ENCODE peak calls at places on chromosomes 11 and 22, in nine cellular contexts. One of them, this sample, is unnamed.
A peak's percentile ranks its signal among the peaks of the same experiment; 100 is the strongest.

GRCh38 chr11:33723238-33723881 is 12.9 kb downstream of the CD59 start:
- DNase-seq in bronchial epithelial cell: peak; percentile 81
- DNase-seq in mesothelial cell of epicardium: no peak
- DNase-seq in neural crest cell: no peak
- DNase-seq in heart left ventricle: peak; percentile 46
- DNase-seq in heart right ventricle: peak; percentile 83
- DNase-seq in MM.1S: no peak
- DNase-seq in stomach: no peak
- DNase-seq in adrenal gland: peak; percentile 72
- DNase-seq in this sample: no peak

GRCh38 chr22:25896098-25896497 is 154.1 kb downstream of the MYO18B start:
- DNase-seq in bronchial epithelial cell: no peak
- DNase-seq in mesothelial cell of epicardium: no peak
- DNase-seq in neural crest cell: no peak
- DNase-seq in heart left ventricle: no peak
- DNase-seq in heart right ventricle: no peak
- DNase-seq in MM.1S: no peak
- DNase-seq in stomach: no peak
- DNase-seq in adrenal gland: no peak
- DNase-seq in this sample: no peak

GRCh38 chr22:40376149-40376548 is 5.8 kb downstream of the SGSM3 start:
- DNase-seq in bronchial epithelial cell: no peak
- DNase-seq in mesothelial cell of epicardium: no peak
- DNase-seq in neural crest cell: no peak
- DNase-seq in heart left ventricle: no peak
- DNase-seq in heart right ventricle: no peak
- DNase-seq in MM.1S: no peak
- DNase-seq in stomach: no peak
- DNase-seq in adrenal gland: no peak
- DNase-seq in this sample: no peak

GRCh38 chr11:74592063-74592440 is 330 bp upstream of the POLD3 start:
- DNase-seq in bronchial epithelial cell: no peak
- DNase-seq in mesothelial cell of epicardium: no peak
- DNase-seq in neural crest cell: no peak
- DNase-seq in heart left ventricle: no peak
- DNase-seq in heart right ventricle: no peak
- DNase-seq in MM.1S: no peak
- DNase-seq in stomach: no peak
- DNase-seq in adrenal gland: no peak
- DNase-seq in this sample: no peak

GRCh38 chr22:17009640-17010291 is 1.7 kb upstream of the GAB4 start:
- DNase-seq in bronchial epithelial cell: no peak
- DNase-seq in mesothelial cell of epicardium: no peak
- DNase-seq in neural crest cell: no peak
- DNase-seq in heart left ventricle: no peak
- DNase-seq in heart right ventricle: no peak
- DNase-seq in MM.1S: no peak
- DNase-seq in stomach: no peak
- DNase-seq in adrenal gland: no peak
- DNase-seq in this sample: no peak

GRCh38 chr11:30328676-30329075 is 5.8 kb downstream of the ARL14EP start:
- DNase-seq in bronchial epithelial cell: no peak
- DNase-seq in mesothelial cell of epicardium: no peak
- DNase-seq in neural crest cell: no peak
- DNase-seq in heart left ventricle: no peak
- DNase-seq in heart right ventricle: no peak
- DNase-seq in MM.1S: no peak
- DNase-seq in stomach: no peak
- DNase-seq in adrenal gland: no peak
- DNase-seq in this sample: no peak

GRCh38 chr22:30224161-30224857 is 22.2 kb downstream of the LIF start:
- DNase-seq in bronchial epithelial cell: peak; percentile 77
- DNase-seq in mesothelial cell of epicardium: no peak
- DNase-seq in neural crest cell: no peak
- DNase-seq in heart left ventricle: no peak
- DNase-seq in heart right ventricle: no peak
- DNase-seq in MM.1S: peak; percentile 39
- DNase-seq in stomach: no peak
- DNase-seq in adrenal gland: peak; percentile 30
- DNase-seq in this sample: no peak

GRCh38 chr11:16978021-16978370 is 36.2 kb downstream of the PLEKHA7 start:
- DNase-seq in bronchial epithelial cell: no peak
- DNase-seq in mesothelial cell of epicardium: no peak
- DNase-seq in neural crest cell: no peak
- DNase-seq in heart left ventricle: no peak
- DNase-seq in heart right ventricle: no peak
- DNase-seq in MM.1S: no peak
- DNase-seq in stomach: no peak
- DNase-seq in adrenal gland: no peak
- DNase-seq in this sample: no peak

GRCh38 chr11:62324738-62325556 is 12.3 kb upstream of the ASRGL1 start:
- DNase-seq in bronchial epithelial cell: peak; percentile 40
- DNase-seq in mesothelial cell of epicardium: no peak
- DNase-seq in neural crest cell: peak; percentile 50
- DNase-seq in heart left ventricle: peak; percentile 42
- DNase-seq in heart right ventricle: no peak
- DNase-seq in MM.1S: peak; percentile 26
- DNase-seq in stomach: no peak
- DNase-seq in adrenal gland: peak; percentile 40
- DNase-seq in this sample: peak; percentile 41

GRCh38 chr22:29071261-29072045 is 1.4 kb upstream of the KREMEN1 start:
- DNase-seq in bronchial epithelial cell: peak; percentile 78
- DNase-seq in mesothelial cell of epicardium: peak; percentile 69
- DNase-seq in neural crest cell: peak; percentile 42
- DNase-seq in heart left ventricle: peak; percentile 61
- DNase-seq in heart right ventricle: no peak
- DNase-seq in MM.1S: peak; percentile 79
- DNase-seq in stomach: peak; percentile 65
- DNase-seq in adrenal gland: no peak
- DNase-seq in this sample: peak; percentile 39

GRCh38 chr11:77503006-77503405 is 29.1 kb upstream of the PAK1 start:
- DNase-seq in bronchial epithelial cell: no peak
- DNase-seq in mesothelial cell of epicardium: no peak
- DNase-seq in neural crest cell: no peak
- DNase-seq in heart left ventricle: peak; percentile 27
- DNase-seq in heart right ventricle: no peak
- DNase-seq in MM.1S: no peak
- DNase-seq in stomach: no peak
- DNase-seq in adrenal gland: no peak
- DNase-seq in this sample: no peak

GRCh38 chr22:31826443-31826842 is 72.6 kb downstream of the DEPDC5 start:
- DNase-seq in bronchial epithelial cell: peak; percentile 76
- DNase-seq in mesothelial cell of epicardium: no peak
- DNase-seq in neural crest cell: peak; percentile 19
- DNase-seq in heart left ventricle: no peak
- DNase-seq in heart right ventricle: no peak
- DNase-seq in MM.1S: no peak
- DNase-seq in stomach: no peak
- DNase-seq in adrenal gland: no peak
- DNase-seq in this sample: no peak

GRCh38 chr11:18798941-18799469 is 7.4 kb upstream of the PTPN5 start:
- DNase-seq in bronchial epithelial cell: peak; percentile 96
- DNase-seq in mesothelial cell of epicardium: no peak
- DNase-seq in neural crest cell: no peak
- DNase-seq in heart left ventricle: no peak
- DNase-seq in heart right ventricle: no peak
- DNase-seq in MM.1S: no peak
- DNase-seq in stomach: no peak
- DNase-seq in adrenal gland: no peak
- DNase-seq in this sample: no peak

GRCh38 chr22:27028093-27028492 is 370.7 kb downstream of the MIAT start:
- DNase-seq in bronchial epithelial cell: no peak
- DNase-seq in mesothelial cell of epicardium: no peak
- DNase-seq in neural crest cell: no peak
- DNase-seq in heart left ventricle: no peak
- DNase-seq in heart right ventricle: no peak
- DNase-seq in MM.1S: no peak
- DNase-seq in stomach: no peak
- DNase-seq in adrenal gland: no peak
- DNase-seq in this sample: no peak

GRCh38 chr11:130622126-130622525 is 173.7 kb downstream of the ADAMTS15 start:
- DNase-seq in bronchial epithelial cell: peak; percentile 83
- DNase-seq in mesothelial cell of epicardium: no peak
- DNase-seq in neural crest cell: no peak
- DNase-seq in heart left ventricle: no peak
- DNase-seq in heart right ventricle: no peak
- DNase-seq in MM.1S: no peak
- DNase-seq in stomach: no peak
- DNase-seq in adrenal gland: no peak
- DNase-seq in this sample: no peak

GRCh38 chr11:110710520-110711381 is 1.5 kb downstream of the ARHGAP20 start:
- DNase-seq in bronchial epithelial cell: peak; percentile 34
- DNase-seq in mesothelial cell of epicardium: peak; percentile 67
- DNase-seq in neural crest cell: peak; percentile 12
- DNase-seq in heart left ventricle: peak; percentile 34
- DNase-seq in heart right ventricle: peak; percentile 22
- DNase-seq in MM.1S: no peak
- DNase-seq in stomach: peak; percentile 51
- DNase-seq in adrenal gland: peak; percentile 76
- DNase-seq in this sample: peak; percentile 14

GRCh38 chr22:48630848-48631247 is 1196.8 kb downstream of the BRD1 start:
- DNase-seq in bronchial epithelial cell: no peak
- DNase-seq in mesothelial cell of epicardium: no peak
- DNase-seq in neural crest cell: no peak
- DNase-seq in heart left ventricle: no peak
- DNase-seq in heart right ventricle: no peak
- DNase-seq in MM.1S: no peak
- DNase-seq in stomach: no peak
- DNase-seq in adrenal gland: no peak
- DNase-seq in this sample: no peak

DNA sequence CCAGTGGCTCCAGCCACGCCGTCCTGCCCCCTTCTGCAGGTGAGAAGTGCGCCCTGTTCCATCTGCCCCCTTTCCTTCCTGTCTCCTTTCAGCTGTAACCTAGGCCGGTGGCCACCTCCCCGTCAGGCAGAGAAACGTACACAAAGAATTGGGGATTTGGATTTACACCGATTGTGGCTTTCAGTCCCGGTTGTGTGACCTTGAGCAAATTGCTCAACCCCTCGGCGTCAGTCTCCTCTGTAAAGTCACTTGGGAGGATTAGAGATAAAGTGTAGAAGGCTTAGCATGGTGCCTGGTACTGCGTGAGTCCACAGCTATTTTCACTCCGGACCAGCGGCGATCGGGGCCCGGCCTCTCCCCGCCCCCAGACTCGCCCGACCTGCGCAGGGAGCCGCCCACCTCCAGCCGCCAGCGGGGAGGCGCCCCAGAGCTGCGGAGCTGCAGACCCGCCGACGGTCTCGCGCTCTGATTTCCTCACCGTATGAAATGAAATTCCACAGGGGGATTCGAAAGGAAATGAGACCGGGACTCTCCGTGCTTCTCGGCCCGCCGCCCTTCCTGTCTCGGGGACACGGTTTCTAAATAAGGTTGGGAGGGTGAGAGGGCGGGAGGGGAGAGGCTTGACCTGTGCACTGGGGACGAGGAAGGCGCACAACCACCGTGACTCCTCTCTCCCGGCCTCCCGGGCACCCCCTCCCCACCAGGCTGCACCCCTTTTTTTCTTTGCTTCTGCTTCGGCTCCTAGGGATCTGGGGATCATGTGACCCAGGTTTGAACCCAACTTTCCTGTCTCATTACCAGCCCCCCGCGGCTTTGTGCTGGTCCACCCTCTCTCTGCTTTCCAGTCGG is 703 bp upstream of the FZD4 start:
- DNase-seq in bronchial epithelial cell: peak; percentile 59
- DNase-seq in mesothelial cell of epicardium: peak; percentile 89
- DNase-seq in neural crest cell: peak; percentile 69
- DNase-seq in heart left ventricle: peak; percentile 90
- DNase-seq in heart right ventricle: peak; percentile 89
- DNase-seq in MM.1S: peak; percentile 69
- DNase-seq in stomach: peak; percentile 89
- DNase-seq in adrenal gland: peak; percentile 86
- DNase-seq in this sample: peak; percentile 81
- TF ChIP-seq CTCF in bronchial epithelial cell: peak; percentile 28
- TF ChIP-seq CTCF in mesothelial cell of epicardium: no peak
- TF ChIP-seq CTCF in neural crest cell: no peak
- TF ChIP-seq CTCF in heart left ventricle: peak; percentile 45
- TF ChIP-seq CTCF in heart right ventricle: peak; percentile 41
- TF ChIP-seq CTCF in MM.1S: peak; percentile 20
- TF ChIP-seq CTCF in stomach: no peak
- TF ChIP-seq CTCF in adrenal gland: peak; percentile 35
- TF ChIP-seq CTCF in this sample: peak; percentile 29

GRCh38 chr11:7874061-7874460 is 57.0 kb downstream of the OR10A6 start:
- DNase-seq in bronchial epithelial cell: peak; percentile 74
- DNase-seq in mesothelial cell of epicardium: no peak
- DNase-seq in neural crest cell: no peak
- DNase-seq in heart left ventricle: no peak
- DNase-seq in heart right ventricle: no peak
- DNase-seq in MM.1S: no peak
- DNase-seq in stomach: no peak
- DNase-seq in adrenal gland: no peak
- DNase-seq in this sample: no peak

GRCh38 chr11:7871056-7871455 is 60.0 kb downstream of the OR10A6 start:
- DNase-seq in bronchial epithelial cell: peak; percentile 96
- DNase-seq in mesothelial cell of epicardium: no peak
- DNase-seq in neural crest cell: no peak
- DNase-seq in heart left ventricle: no peak
- DNase-seq in heart right ventricle: no peak
- DNase-seq in MM.1S: no peak
- DNase-seq in stomach: no peak
- DNase-seq in adrenal gland: no peak
- DNase-seq in this sample: no peak

GRCh38 chr11:7869467-7869866 is 61.6 kb downstream of the OR10A6 start:
- DNase-seq in bronchial epithelial cell: no peak
- DNase-seq in mesothelial cell of epicardium: no peak
- DNase-seq in neural crest cell: no peak
- DNase-seq in heart left ventricle: no peak
- DNase-seq in heart right ventricle: no peak
- DNase-seq in MM.1S: no peak
- DNase-seq in stomach: no peak
- DNase-seq in adrenal gland: no peak
- DNase-seq in this sample: no peak

GRCh38 chr11:7872913-7873312 is 58.2 kb downstream of the OR10A6 start:
- DNase-seq in bronchial epithelial cell: peak; percentile 93
- DNase-seq in mesothelial cell of epicardium: no peak
- DNase-seq in neural crest cell: no peak
- DNase-seq in heart left ventricle: no peak
- DNase-seq in heart right ventricle: no peak
- DNase-seq in MM.1S: no peak
- DNase-seq in stomach: no peak
- DNase-seq in adrenal gland: no peak
- DNase-seq in this sample: no peak
- TF ChIP-seq CTCF in bronchial epithelial cell: no peak
- TF ChIP-seq CTCF in mesothelial cell of epicardium: no peak
- TF ChIP-seq CTCF in neural crest cell: no peak
- TF ChIP-seq CTCF in heart left ventricle: no peak
- TF ChIP-seq CTCF in heart right ventricle: no peak
- TF ChIP-seq CTCF in MM.1S: no peak
- TF ChIP-seq CTCF in stomach: no peak
- TF ChIP-seq CTCF in adrenal gland: no peak
- TF ChIP-seq CTCF in this sample: no peak

GRCh38 chr11:2698386-2699184 is 1.2 kb downstream of the KCNQ1OT1 start:
- DNase-seq in bronchial epithelial cell: no peak
- DNase-seq in mesothelial cell of epicardium: no peak
- DNase-seq in neural crest cell: no peak
- DNase-seq in heart left ventricle: no peak
- DNase-seq in heart right ventricle: no peak
- DNase-seq in MM.1S: no peak
- DNase-seq in stomach: no peak
- DNase-seq in adrenal gland: no peak
- DNase-seq in this sample: no peak
- TF ChIP-seq CTCF in bronchial epithelial cell: no peak
- TF ChIP-seq CTCF in mesothelial cell of epicardium: no peak
- TF ChIP-seq CTCF in neural crest cell: no peak
- TF ChIP-seq CTCF in heart left ventricle: no peak
- TF ChIP-seq CTCF in heart right ventricle: no peak
- TF ChIP-seq CTCF in MM.1S: no peak
- TF ChIP-seq CTCF in stomach: no peak
- TF ChIP-seq CTCF in adrenal gland: no peak
- TF ChIP-seq CTCF in this sample: no peak

GRCh38 chr11:8209208-8209807 is 40.5 kb upstream of the RIC3 start:
- DNase-seq in bronchial epithelial cell: no peak
- DNase-seq in mesothelial cell of epicardium: peak; percentile 31
- DNase-seq in neural crest cell: no peak
- DNase-seq in heart left ventricle: no peak
- DNase-seq in heart right ventricle: no peak
- DNase-seq in MM.1S: no peak
- DNase-seq in stomach: peak; percentile 33
- DNase-seq in adrenal gland: peak; percentile 51
- DNase-seq in this sample: no peak
- TF ChIP-seq CTCF in bronchial epithelial cell: peak; percentile 49
- TF ChIP-seq CTCF in mesothelial cell of epicardium: no peak
- TF ChIP-seq CTCF in neural crest cell: peak; percentile 51
- TF ChIP-seq CTCF in heart left ventricle: no peak
- TF ChIP-seq CTCF in heart right ventricle: peak; percentile 36
- TF ChIP-seq CTCF in MM.1S: peak; percentile 64
- TF ChIP-seq CTCF in stomach: no peak
- TF ChIP-seq CTCF in adrenal gland: peak; percentile 48
- TF ChIP-seq CTCF in this sample: peak; percentile 48